ENCODE peak calls at places on chromosomes 16 and 17, in five cellular contexts. S, U, Q, Z and W are unnamed samples.

GRCh38 chr16:1494129-1494640 is 1.0 kb downstream of the TELO2 start:
- DNase-seq in U (peak; percentile 75), Q (peak; percentile 71), Z (no peak), S (peak; percentile 63), W (no peak)

GRCh38 chr17:9331512-9332163 is 244.0 kb downstream of the STX8 start:
- DNase-seq in S (no peak), Q (no peak), U (no peak), Z (no peak), W (no peak)

GRCh38 chr16:52545157-52545543 is 1.8 kb downstream of the TOX3 start:
- DNase-seq in Z (no peak), S (no peak), U (no peak), Q (no peak), W (no peak)

GRCh38 chr16:87198328-87198731 is 118.9 kb downstream of the C16orf95 start:
- DNase-seq in Z (no peak), Q (no peak), S (peak; percentile 69), U (no peak), W (no peak)

GRCh38 chr17:40516581-40517285 is 15.3 kb upstream of the TNS4 start:
- DNase-seq in S (peak; percentile 97), Q (no peak), U (no peak), Z (no peak), W (no peak)

GRCh38 chr16:82092711-82093110 is 57.7 kb downstream of the HSD17B2 start:
- DNase-seq in U (no peak), S (peak; percentile 32), Q (no peak), Z (no peak), W (no peak)

GRCh38 chr17:4436846-4437245 is 3.1 kb downstream of the SPNS3 start:
- DNase-seq in Q (no peak), S (no peak), Z (no peak), U (no peak), W (no peak)

GRCh38 chr16:25107466-25107792 is 4.1 kb upstream of the LCMT1 start:
- DNase-seq in S (no peak), Z (no peak), Q (no peak), U (no peak), W (no peak)

GRCh38 chr17:7774037-7774659 is 56.6 kb downstream of the DNAH2 start:
- DNase-seq in Z (no peak), Q (no peak), U (no peak), S (peak; percentile 37), W (no peak)

GRCh38 chr16:47058295-47059086 is 85.0 kb upstream of the DNAJA2 start:
- DNase-seq in Q (no peak), U (no peak), S (no peak), Z (no peak), W (no peak)

GRCh38 chr17:16939606-16940115 is 32.3 kb downstream of the TNFRSF13B start:
- DNase-seq in Z (no peak), S (no peak), Q (no peak), U (no peak), W (no peak)

GRCh38 chr17:60129164-60129563 is 20.6 kb upstream of the CA4 start:
- DNase-seq in U (no peak), S (no peak), Q (no peak), Z (no peak), W (no peak)

GRCh38 chr17:16915752-16916556 is 56.0 kb downstream of the TNFRSF13B start:
- DNase-seq in Z (no peak), S (peak; percentile 80), Q (no peak), U (no peak), W (no peak)

GRCh38 chr16:68128577-68129305 is 43.6 kb downstream of the NFATC3 start:
- DNase-seq in U (no peak), Z (no peak), Q (no peak), S (peak; percentile 26), W (no peak)

GRCh38 chr16:67249178-67249759 is 490 bp downstream of the SLC9A5 start:
- DNase-seq in S (no peak), Q (no peak), U (peak; percentile 4), Z (no peak), W (no peak)

GRCh38 chr17:42512733-42513251 is 23.2 kb upstream of the NAGLU start:
- DNase-seq in Q (no peak), U (no peak), S (no peak), Z (no peak), W (no peak)

GRCh38 chr17:69239611-69240010 is 11.0 kb upstream of the ABCA10 start:
- DNase-seq in U (no peak), Q (no peak), Z (no peak), S (no peak), W (no peak)

GRCh38 chr17:17719199-17719940 is 38.1 kb downstream of the RAI1 start:
- DNase-seq in Q (no peak), U (no peak), S (no peak), Z (no peak), W (no peak)

GRCh38 chr17:60421273-60422161 is 772 bp upstream of the CHCT1 start:
- DNase-seq in Z (peak; percentile 22), S (peak; percentile 82), Q (peak; percentile 68), U (peak; percentile 78), W (no peak)

GRCh38 chr16:67407176-67407787 is 9.0 kb downstream of the ZDHHC1 start:
- DNase-seq in U (no peak), Q (no peak), Z (no peak), S (no peak), W (no peak)

GRCh38 chr17:54220829-54221228 is 398.1 kb downstream of the KIF2B start:
- DNase-seq in S (no peak), U (no peak), Q (no peak), Z (no peak), W (no peak)

GRCh38 chr17:35568561-35568960 is 7.9 kb upstream of the SLFN14 start:
- DNase-seq in Z (no peak), S (peak; percentile 48), U (no peak), Q (no peak), W (no peak)

GRCh38 chr16:4904942-4905615 is 31.9 kb downstream of the PPL start:
- DNase-seq in S (no peak), Q (no peak), Z (no peak), U (no peak), W (no peak)

GRCh38 chr17:19354123-19354522 is 8.4 kb downstream of the B9D1 start:
- DNase-seq in Z (no peak), Q (no peak), U (no peak), S (no peak), W (peak; percentile 58)

GRCh38 chr16:55146939-55147338 is 177.1 kb upstream of the IRX6 start:
- DNase-seq in Q (no peak), S (no peak), U (no peak), Z (no peak), W (no peak)

GRCh38 chr16:66928702-66929388 is 3.5 kb upstream of the RRAD start:
- DNase-seq in S (peak; percentile 42), Q (no peak), U (peak; percentile 52), Z (no peak), W (no peak)

GRCh38 chr17:15453782-15454181 is 13.6 kb downstream of the CDRT4 start:
- DNase-seq in Q (no peak), Z (no peak), S (no peak), U (no peak), W (no peak)

GRCh38 chr17:199195-199604 is 17.8 kb upstream of the DOC2B start:
- DNase-seq in Q (no peak), S (no peak), U (no peak), Z (no peak), W (no peak)

GRCh38 chr17:65956814-65957213 is 235.1 kb downstream of the CEP112 start:
- DNase-seq in U (no peak), Z (no peak), S (no peak), Q (no peak), W (no peak)

GRCh38 chr16:23567602-23568001 is 10.1 kb downstream of the UBFD1 start:
- DNase-seq in Z (no peak), U (no peak), S (no peak), Q (no peak), W (no peak)

GRCh38 chr17:55157165-55157564 is 107.6 kb upstream of the HLF start:
- DNase-seq in S (no peak), Z (no peak), Q (no peak), U (no peak), W (no peak)

GRCh38 chr16:85310868-85311585 is 198.8 kb upstream of the CIBAR2 start:
- DNase-seq in U (no peak), Q (no peak), Z (no peak), S (no peak), W (no peak)
- H3K27ac ChIP-seq in U (peak overlapping the region; percentile 23), Q (no peak overlapping the region), Z (no peak overlapping the region), S (no peak overlapping the region), W (no peak overlapping the region)

GRCh38 chr17:14297161-14297851 is 3.6 kb upstream of the HS3ST3B1 start:
- DNase-seq in S (peak; percentile 83), Q (no peak), Z (no peak), U (peak; percentile 55), W (no peak)
- H3K27ac ChIP-seq in S (no peak overlapping the region), Q (no peak overlapping the region), Z (no peak overlapping the region), U (no peak overlapping the region), W (no peak overlapping the region)

DNA sequence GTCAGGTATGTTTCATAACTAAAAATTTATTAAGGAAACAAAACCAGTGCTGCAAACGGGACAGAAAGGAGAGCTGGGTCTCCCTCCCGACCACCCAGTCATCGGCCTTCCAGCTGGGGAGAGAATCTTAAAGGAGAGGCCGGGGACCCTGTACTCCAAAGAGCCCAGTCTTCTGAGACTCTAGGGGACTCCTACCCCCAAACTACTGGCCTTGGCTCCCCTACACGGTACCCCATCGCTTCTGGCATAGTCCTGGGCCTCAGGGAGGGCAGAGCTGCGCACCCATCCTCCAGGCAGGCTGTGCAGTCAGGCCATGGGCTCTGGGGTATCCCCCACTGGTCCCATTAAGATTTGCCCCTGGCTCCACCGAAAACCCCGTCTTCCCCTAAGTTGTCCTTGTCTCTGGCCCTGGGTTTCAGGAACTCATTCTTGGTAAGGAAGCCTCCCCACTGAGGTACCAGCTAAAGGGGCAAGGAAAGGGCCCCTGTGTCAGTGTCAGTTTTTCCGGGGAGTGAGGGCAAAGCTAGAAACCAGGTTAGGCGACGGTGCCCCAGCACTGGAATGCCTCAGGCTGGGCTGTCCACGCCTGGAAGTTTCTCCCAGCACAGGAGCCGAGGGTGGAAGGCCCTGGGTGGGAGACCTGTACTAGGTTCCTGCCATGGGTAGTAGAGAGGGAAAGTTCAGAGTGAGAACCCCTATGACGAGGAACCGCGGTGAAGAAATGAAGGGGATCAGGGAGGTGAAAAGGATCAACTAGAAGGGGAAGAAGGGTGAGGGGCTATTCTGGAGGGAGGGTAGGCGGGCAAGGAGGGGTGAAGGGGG is 5.1 kb downstream of the HIC1 start:
- DNase-seq in U (no peak), Z (no peak), S (no peak), Q (no peak), W (no peak)
- H3K27ac ChIP-seq in U (peak overlapping the region; percentile 62), Z (peak overlapping the region; percentile 74), S (no peak overlapping the region), Q (peak overlapping the region; percentile 86), W (no peak overlapping the region)

GRCh38 chr16:57514371-57514770 is 22.0 kb downstream of the CCDC102A start:
- DNase-seq in U (no peak), Z (no peak), Q (no peak), S (no peak), W (no peak)
- H3K27ac ChIP-seq in U (no peak overlapping the region), Z (no peak overlapping the region), Q (no peak overlapping the region), S (no peak overlapping the region), W (no peak overlapping the region)

GRCh38 chr17:82494236-82495055 is 25.1 kb upstream of the FOXK2 start:
- DNase-seq in Z (peak; percentile 81), S (peak; percentile 99), U (peak; percentile 83), Q (peak; percentile 91), W (peak; percentile 98)
- H3K27ac ChIP-seq in Z (peak overlapping the region; percentile 19), S (no peak overlapping the region), U (peak overlapping the region; percentile 38), Q (peak overlapping the region; percentile 40), W (no peak overlapping the region)

DNA sequence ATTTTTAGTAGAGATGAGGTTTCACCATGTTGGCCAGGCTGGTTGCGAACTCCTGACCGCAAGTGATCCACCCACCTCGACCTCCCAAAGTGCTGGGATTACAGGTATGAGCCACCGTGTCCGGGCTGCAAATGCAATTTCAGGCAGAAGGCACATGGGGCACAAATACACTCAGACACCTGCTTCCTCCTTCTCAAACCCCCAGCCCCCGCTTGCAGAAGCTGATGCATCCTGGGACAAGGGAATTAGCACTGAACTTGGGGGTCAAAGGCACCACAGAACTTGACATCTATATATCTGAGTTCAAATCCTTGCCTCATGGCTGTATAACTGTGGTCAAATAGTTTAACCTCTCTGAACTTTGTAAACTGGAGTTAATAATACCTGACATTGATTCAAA is 4.1 kb upstream of the ARL5C start:
- DNase-seq in Q (no peak), Z (no peak), U (no peak), S (no peak), W (no peak)
- H3K27ac ChIP-seq in Q (no peak overlapping the region), Z (no peak overlapping the region), U (no peak overlapping the region), S (no peak overlapping the region), W (no peak overlapping the region)